ENCODE peak calls at places on chromosomes 13 and 19, in nine cellular contexts. S, D, Q, M, R, I, G, W and T are unnamed samples.

GRCh38 chr13:43544011-43544410 is 242.8 kb downstream of the ENOX1 start:
- DNase-seq in D (no peak), M (peak; percentile 70), R (no peak), W (no peak), S (no peak), Q (no peak), I (peak; percentile 12), G (peak; percentile 19), T (no peak)

GRCh38 chr19:36141039-36141914 is 1.4 kb downstream of the CAPNS1 start:
- DNase-seq in W (peak; percentile 91), G (peak; percentile 93), M (peak; percentile 93), D (peak; percentile 94), R (peak; percentile 87), I (peak; percentile 96), Q (no peak), S (peak; percentile 88), T (peak; percentile 84)

GRCh38 chr13:42377640-42378382 is 105.9 kb downstream of the AKAP11 start:
- DNase-seq in M (no peak), S (no peak), R (no peak), W (no peak), G (no peak), I (no peak), Q (no peak), D (no peak), T (peak; percentile 68)

GRCh38 chr19:41871573-41872383 is 5.3 kb upstream of the CD79A start:
- DNase-seq in D (no peak), M (no peak), S (peak; percentile 23), Q (no peak), G (no peak), I (peak; percentile 56), W (no peak), R (peak; percentile 37), T (peak; percentile 89)

GRCh38 chr13:77521194-77521593 is 14.3 kb upstream of the SCEL start:
- DNase-seq in D (no peak), G (peak; percentile 85), Q (no peak), S (no peak), R (no peak), M (peak; percentile 57), W (no peak), I (peak; percentile 88), T (no peak)

GRCh38 chr19:18109731-18110671 is 12.4 kb downstream of the MAST3 start:
- DNase-seq in S (peak; percentile 66), D (no peak), I (no peak), G (peak; percentile 33), R (no peak), Q (no peak), M (peak; percentile 49), W (peak; percentile 62), T (no peak)

GRCh38 chr19:1540353-1540925 is 16.6 kb downstream of the PLK5 start:
- DNase-seq in G (no peak), D (no peak), Q (no peak), W (no peak), S (no peak), R (no peak), I (no peak), M (no peak), T (no peak)

GRCh38 chr13:96072392-96072791 is 17.5 kb upstream of the HS6ST3 start:
- DNase-seq in Q (no peak), R (no peak), D (no peak), W (no peak), S (no peak), G (no peak), I (no peak), M (no peak), T (no peak)

GRCh38 chr19:1105873-1106840 is 2.4 kb downstream of the GPX4 start:
- DNase-seq in Q (no peak), R (no peak), M (no peak), D (no peak), G (no peak), W (no peak), I (no peak), S (no peak), T (no peak)

GRCh38 chr13:35787937-35788336 is 311.4 kb upstream of the MAB21L1 start:
- DNase-seq in I (no peak), R (no peak), W (no peak), Q (no peak), D (no peak), G (no peak), M (no peak), S (no peak), T (no peak)

GRCh38 chr13:111642156-111642767 is 321.8 kb downstream of the TEX29 start:
- DNase-seq in M (no peak), I (no peak), R (no peak), G (no peak), Q (no peak), D (no peak), S (no peak), W (no peak), T (no peak)

GRCh38 chr13:61180245-61180644 is 235.4 kb downstream of the PCDH20 start:
- DNase-seq in Q (no peak), M (no peak), R (no peak), I (no peak), G (no peak), D (no peak), S (no peak), W (no peak), T (no peak)

GRCh38 chr19:34120846-34121639 is 51.3 kb upstream of the LSM14A start:
- DNase-seq in D (no peak), M (peak; percentile 63), I (peak; percentile 77), S (no peak), G (peak; percentile 51), W (peak; percentile 23), R (no peak), Q (no peak), T (peak; percentile 74)

GRCh38 chr19:42442833-42443232 is at the start of gene CXCL17:
- DNase-seq in I (no peak), W (no peak), S (no peak), G (peak; percentile 91), M (peak; percentile 19), D (no peak), Q (no peak), R (no peak), T (no peak)

GRCh38 chr19:31220540-31220939 is 128.7 kb downstream of the TSHZ3 start:
- DNase-seq in I (peak; percentile 42), W (peak; percentile 2), S (no peak), G (peak; percentile 44), M (no peak), D (no peak), Q (no peak), R (no peak), T (peak; percentile 33)

GRCh38 chr13:27839809-27840467 is 47.7 kb downstream of the GSX1 start:
- DNase-seq in W (no peak), R (no peak), M (peak; percentile 69), S (no peak), I (peak; percentile 48), G (peak; percentile 50), D (no peak), Q (no peak), T (no peak)

DNA sequence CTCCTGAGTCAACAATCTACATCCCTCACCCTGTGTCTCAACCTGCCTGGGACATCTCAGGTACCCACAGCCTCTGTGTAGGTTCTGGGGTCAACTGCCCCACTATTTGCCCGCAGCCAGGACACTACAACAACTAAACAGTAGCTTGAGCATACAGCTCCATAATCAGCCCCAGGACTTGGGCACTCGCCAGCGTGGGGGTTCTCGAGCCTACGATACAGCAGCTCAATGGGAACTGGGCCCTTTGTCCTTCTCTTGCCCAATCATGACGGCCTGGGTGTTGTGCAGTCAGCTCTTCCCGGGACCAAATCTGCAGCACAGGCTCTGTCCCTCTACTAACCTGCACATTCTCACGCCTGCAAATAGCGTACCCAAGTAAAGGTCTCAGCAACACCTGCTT is 1.3 kb downstream of the ZNF180 start:
- DNase-seq in Q (no peak), D (no peak), S (no peak), I (no peak), R (no peak), M (no peak), W (no peak), G (no peak), T (no peak)
- H3K4me3 ChIP-seq in Q (peak overlapping the region; percentile 87), D (peak overlapping the region; percentile 86), S (peak overlapping the region; percentile 81), I (peak overlapping the region; percentile 77), R (no peak overlapping the region), M (peak overlapping the region; percentile 23), W (peak overlapping the region; percentile 70), G (peak overlapping the region; percentile 93), T (peak overlapping the region; percentile 94)

DNA sequence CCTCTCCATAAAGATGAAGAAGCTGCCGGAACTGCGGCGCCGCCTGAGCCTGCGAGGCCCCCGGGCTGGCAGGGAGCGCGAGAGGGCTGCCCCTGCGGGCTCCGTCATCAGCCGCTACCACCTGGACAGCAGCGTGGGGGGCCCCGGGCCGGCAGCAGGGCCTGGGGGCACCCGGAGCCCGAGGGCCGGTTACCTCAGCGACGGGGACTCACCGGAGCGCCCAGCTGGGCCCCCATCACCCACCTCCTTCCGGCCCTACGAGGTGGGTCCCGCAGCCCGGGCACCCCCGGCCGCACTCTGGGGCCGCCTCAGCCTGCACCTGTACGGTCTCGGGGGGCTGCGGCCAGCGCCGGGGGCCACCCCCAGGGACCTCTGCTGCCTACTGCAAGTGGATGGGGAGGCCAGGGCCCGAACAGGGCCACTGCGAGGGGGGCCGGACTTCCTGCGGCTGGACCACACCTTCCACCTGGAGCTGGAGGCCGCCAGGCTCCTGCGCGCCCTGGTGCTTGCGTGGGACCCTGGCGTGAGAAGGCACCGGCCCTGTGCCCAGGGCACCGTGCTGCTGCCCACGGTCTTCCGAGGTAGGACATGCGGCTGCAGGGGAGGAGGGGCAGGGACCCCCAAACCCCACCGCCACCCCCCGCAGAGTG is 2.7 kb downstream of the SYDE1 start:
- DNase-seq in G (no peak), Q (no peak), W (no peak), M (peak; percentile 58), D (no peak), R (no peak), S (no peak), I (no peak), T (no peak)
- H3K4me3 ChIP-seq in G (no peak overlapping the region), Q (no peak overlapping the region), W (no peak overlapping the region), M (no peak overlapping the region), D (no peak overlapping the region), R (no peak overlapping the region), S (no peak overlapping the region), I (no peak overlapping the region), T (no peak overlapping the region)

DNA sequence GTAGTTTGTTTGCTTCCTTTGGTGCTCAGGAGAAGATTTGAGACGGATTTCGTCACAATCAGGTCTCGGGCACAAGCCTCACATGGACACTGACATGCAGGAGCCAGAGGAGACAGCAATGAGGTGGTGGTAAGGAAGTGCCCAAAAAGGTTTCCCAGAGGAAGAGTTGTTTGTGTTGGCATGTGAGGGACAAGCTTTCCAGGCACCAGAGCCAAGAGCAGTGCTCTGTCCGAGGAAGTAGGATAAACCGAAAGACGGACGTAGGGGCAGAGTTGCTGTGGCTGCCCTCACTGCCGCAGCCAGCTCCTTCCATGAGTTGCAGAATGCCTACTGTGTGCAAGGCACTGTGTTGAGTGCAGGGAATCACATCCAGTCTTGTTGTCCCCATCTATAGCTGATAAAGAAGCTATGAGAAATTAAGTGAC is 27.7 kb downstream of the SAE1 start:
- DNase-seq in S (no peak), W (no peak), Q (no peak), G (no peak), I (no peak), M (no peak), R (peak; percentile 23), D (no peak), T (no peak)
- H3K4me3 ChIP-seq in S (peak overlapping the region; percentile 31), W (no peak overlapping the region), Q (no peak overlapping the region), G (no peak overlapping the region), I (no peak overlapping the region), M (no peak overlapping the region), R (no peak overlapping the region), D (peak overlapping the region; percentile 4), T (peak overlapping the region; percentile 13)

DNA sequence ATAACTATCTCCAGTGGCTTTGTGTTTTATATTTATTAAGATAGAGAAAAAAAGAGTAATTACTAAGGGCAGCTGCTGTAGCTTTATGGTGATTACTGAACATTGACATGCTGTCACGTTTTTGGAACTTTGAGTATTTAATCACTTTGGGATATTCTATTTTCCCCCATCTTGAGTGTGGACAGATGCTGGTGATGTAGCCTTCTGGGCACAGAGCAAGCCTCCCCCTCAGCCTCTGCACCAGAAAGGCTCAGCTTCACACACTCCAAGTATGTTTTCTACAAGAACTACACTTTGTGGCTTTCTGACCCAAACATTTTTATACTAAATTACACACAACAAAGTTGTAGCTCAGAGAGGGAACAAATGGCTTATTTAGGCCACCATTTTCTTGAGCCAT is 1.1 kb downstream of the ALOX5AP start:
- DNase-seq in G (no peak), I (no peak), M (no peak), Q (no peak), S (no peak), D (no peak), R (no peak), W (no peak), T (no peak)
- H3K4me3 ChIP-seq in G (no peak overlapping the region), I (no peak overlapping the region), M (no peak overlapping the region), Q (no peak overlapping the region), S (peak overlapping the region; percentile 29), D (peak overlapping the region; percentile 15), R (no peak overlapping the region), W (no peak overlapping the region), T (no peak overlapping the region)